ENCODE peak calls at places on chromosomes 11 and 22, in five cellular contexts. S, W, I, V and T are unnamed samples.

GRCh38 chr11:62443390-62444201 is 24.8 kb downstream of the SCGB1A1 start:
- DNase-seq in V (no peak), S (no peak), W (no peak), I (no peak), T (no peak)

GRCh38 chr11:78292109-78292803 is 103.5 kb downstream of the USP35 start:
- DNase-seq in I (no peak), W (no peak), S (no peak), V (peak), T (no peak)

GRCh38 chr11:122004446-122004845 is 111.6 kb downstream of the BLID start:
- DNase-seq in I (no peak), S (no peak), W (no peak), V (no peak), T (no peak)

GRCh38 chr11:96464695-96465307 is 75.0 kb downstream of the JRKL start:
- DNase-seq in W (no peak), V (peak), S (peak), I (no peak), T (peak)

GRCh38 chr22:19734837-19735382 is 11.6 kb downstream of the GP1BB start:
- DNase-seq in S (no peak), W (no peak), I (no peak), V (no peak), T (no peak)

GRCh38 chr11:78177216-78177615 is 11.2 kb downstream of the KCTD21 start:
- DNase-seq in W (no peak), V (no peak), I (no peak), S (no peak), T (no peak)

GRCh38 chr22:20508815-20509271 is 1.4 kb downstream of the MED15 start:
- DNase-seq in W (no peak), S (no peak), I (no peak), V (no peak), T (no peak)

GRCh38 chr22:22348127-22348814 is 103.7 kb downstream of the VPREB1 start:
- DNase-seq in V (no peak), W (no peak), S (no peak), I (no peak), T (no peak)

GRCh38 chr22:24191381-24191841 is 10.1 kb downstream of the SUSD2 start:
- DNase-seq in V (no peak), I (no peak), S (no peak), W (peak), T (no peak)

GRCh38 chr11:27227744-27228143 is 135.3 kb downstream of the CCDC34 start:
- DNase-seq in S (no peak), W (no peak), V (no peak), I (no peak), T (no peak)

GRCh38 chr11:31820438-31820818 is 9.3 kb upstream of the PAX6 start:
- DNase-seq in I (no peak), W (no peak), S (no peak), V (no peak), T (no peak)

GRCh38 chr11:85133636-85134035 is 493.5 kb downstream of the DLG2 start:
- DNase-seq in S (no peak), I (no peak), W (no peak), V (no peak), T (no peak)

GRCh38 chr11:31870609-31871309 is 59.6 kb upstream of the PAX6 start:
- DNase-seq in W (no peak), V (peak), S (peak), I (peak), T (no peak)

GRCh38 chr11:96154802-96155520 is 188.0 kb downstream of the MAML2 start:
- DNase-seq in I (no peak), S (no peak), W (no peak), V (no peak), T (no peak)

GRCh38 chr22:32407936-32408335 is 4.1 kb downstream of the RTCB start:
- DNase-seq in W (no peak), S (no peak), V (no peak), I (no peak), T (no peak)

GRCh38 chr11:36372101-36372767 is 76.1 kb downstream of the PRR5L start:
- DNase-seq in V (no peak), S (no peak), W (no peak), I (no peak), T (no peak)

GRCh38 chr11:64268687-64269379 is 15.6 kb downstream of the BAD start:
- DNase-seq in I (peak), V (peak), S (no peak), W (peak), T (no peak)

GRCh38 chr11:46180741-46181140 is 59.5 kb upstream of the PHF21A start:
- DNase-seq in V (no peak), I (no peak), S (no peak), W (no peak), T (no peak)

GRCh38 chr11:134069426-134069921 is 602 bp downstream of the JAM3 start:
- DNase-seq in W (no peak), I (no peak), V (no peak), S (no peak), T (no peak)

GRCh38 chr11:8336356-8337114 is 72.9 kb upstream of the LMO1 start:
- DNase-seq in I (no peak), W (no peak), V (no peak), S (no peak), T (no peak)

GRCh38 chr11:9639985-9640384 is 23.9 kb upstream of the SWAP70 start:
- DNase-seq in I (no peak), S (no peak), V (peak), W (no peak), T (no peak)

GRCh38 chr11:14327105-14327504 is 31.9 kb downstream of the RRAS2 start:
- DNase-seq in I (no peak), W (no peak), V (no peak), S (no peak), T (no peak)

GRCh38 chr11:67731583-67731982 is 57.2 kb upstream of the ALDH3B2 start:
- DNase-seq in W (no peak), I (no peak), S (no peak), V (no peak), T (no peak)

GRCh38 chr11:58330861-58331260 is 28.0 kb downstream of the OR5B17 start:
- DNase-seq in I (no peak), V (no peak), S (no peak), W (no peak), T (no peak)

GRCh38 chr11:19978668-19979518 is 181.4 kb downstream of the DBX1 start:
- DNase-seq in V (no peak), I (no peak), S (peak), W (peak), T (peak)

GRCh38 chr11:8794126-8794525 is 111.5 kb downstream of the RPL27A start:
- DNase-seq in W (no peak), I (no peak), S (no peak), V (no peak), T (no peak)

GRCh38 chr22:42353883-42354727 is 78.1 kb downstream of the NFAM1 start:
- DNase-seq in S (no peak), I (no peak), V (no peak), W (no peak), T (no peak)

GRCh38 chr22:19876941-19877625 is 22.4 kb upstream of the GNB1L start:
- DNase-seq in S (no peak), I (no peak), V (no peak), W (peak), T (no peak)

GRCh38 chr11:76769645-76770586 is 13.2 kb upstream of the TSKU start:
- DNase-seq in V (no peak), I (peak), S (no peak), W (peak), T (no peak)

GRCh38 chr11:11025087-11025486 is 167.2 kb upstream of the ZBED5 start:
- DNase-seq in W (no peak), S (no peak), I (no peak), V (no peak), T (no peak)

GRCh38 chr11:18010977-18011586 is 1.8 kb downstream of the SERGEF start:
- DNase-seq in W (no peak), S (no peak), V (no peak), I (no peak), T (no peak)

GRCh38 chr11:98153752-98154151 is 867.0 kb upstream of the CNTN5 start:
- DNase-seq in V (no peak), I (no peak), W (no peak), S (no peak), T (no peak)

GRCh38 chr11:60971520-60971919 is at the start of gene CD6:
- DNase-seq in I (no peak), W (no peak), S (no peak), V (no peak), T (no peak)

GRCh38 chr11:2582958-2583604 is 116.7 kb downstream of the KCNQ1OT1 start:
- DNase-seq in W (peak), S (no peak), I (no peak), V (no peak), T (no peak)

GRCh38 chr11:71363721-71364120 is 84.5 kb downstream of the DHCR7 start:
- DNase-seq in W (no peak), V (no peak), S (no peak), I (no peak), T (no peak)

GRCh38 chr11:119734788-119735187 is 5.8 kb upstream of the NECTIN1 start:
- DNase-seq in V (no peak), S (no peak), W (no peak), I (no peak), T (no peak)

GRCh38 chr11:38460901-38461300 is 1862.9 kb upstream of the RAG2 start:
- DNase-seq in S (no peak), V (no peak), W (peak), I (peak), T (no peak)

GRCh38 chr22:38737302-38738060 is 18.3 kb downstream of the SUN2 start:
- DNase-seq in V (no peak), I (no peak), W (no peak), S (no peak), T (no peak)

GRCh38 chr11:74683279-74683871 is 47.9 kb downstream of the CHRDL2 start:
- DNase-seq in S (no peak), I (no peak), V (no peak), W (peak), T (no peak)

DNA sequence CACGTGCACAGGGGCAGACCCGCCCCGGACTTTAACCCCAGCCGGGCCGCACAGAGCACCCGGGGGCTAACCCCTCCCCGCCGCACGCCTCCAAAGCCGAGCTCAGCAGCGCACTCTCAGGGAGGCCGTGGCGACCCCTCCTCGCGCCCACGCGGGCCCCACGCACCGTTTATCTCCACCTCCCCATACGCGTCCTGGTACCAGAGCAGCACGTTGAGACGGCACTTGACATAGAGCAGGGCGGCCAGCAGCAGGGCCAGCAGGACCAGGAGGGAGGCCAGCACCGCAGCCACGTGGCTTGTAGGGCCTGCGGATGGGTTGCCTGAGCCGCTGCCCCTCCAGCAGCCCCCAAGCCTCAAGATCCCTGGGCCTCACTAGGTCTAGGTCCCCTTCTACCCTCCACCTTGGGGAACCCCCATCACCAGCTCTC is 7.1 kb downstream of the SIGIRR start:
- DNase-seq in S (no peak), W (no peak), I (no peak), V (no peak), T (no peak)
- H3K4me3 ChIP-seq in S (no peak), W (no peak), I (no peak), V (peak), T (no peak)

GRCh38 chr22:37480387-37481346 is 5.5 kb downstream of the MFNG start:
- DNase-seq in I (no peak), V (no peak), S (no peak), W (no peak), T (no peak)

GRCh38 chr22:37483050-37483449 is 3.1 kb downstream of the MFNG start:
- DNase-seq in S (no peak), W (no peak), I (no peak), V (no peak), T (no peak)

GRCh38 chr22:37482244-37482643 is 3.9 kb downstream of the MFNG start:
- DNase-seq in W (no peak), I (no peak), V (no peak), S (no peak), T (no peak)

GRCh38 chr22:37483594-37484114 is 2.5 kb downstream of the MFNG start:
- DNase-seq in W (no peak), I (no peak), S (no peak), V (no peak), T (no peak)

DNA sequence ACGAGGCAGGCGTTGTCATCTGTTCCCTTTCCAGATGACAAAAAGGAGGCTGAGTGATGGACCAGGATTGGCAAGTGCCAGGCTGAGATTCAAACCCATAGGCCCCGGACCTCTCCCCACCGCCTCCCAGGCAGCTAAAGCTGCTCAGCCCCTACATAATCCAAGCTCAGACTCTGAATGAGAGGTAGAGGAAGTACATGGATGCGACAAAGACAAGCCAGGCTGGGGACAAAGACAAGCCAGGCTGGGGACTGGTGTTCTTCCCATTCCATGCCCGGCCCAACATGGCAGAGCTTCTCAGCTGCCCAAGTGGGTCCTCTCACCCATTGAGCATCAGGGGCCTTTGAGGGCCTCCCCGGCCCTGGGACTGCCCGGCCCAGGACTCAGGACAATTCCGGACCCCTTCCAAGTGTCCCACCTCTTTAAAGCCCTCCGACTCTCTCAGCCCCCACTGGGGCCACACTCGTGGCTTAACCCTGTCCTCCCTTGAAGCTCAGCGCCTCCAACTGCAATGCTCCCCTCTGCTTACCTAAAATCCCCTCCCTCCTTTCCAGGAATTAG is 4.8 kb downstream of the MFNG start:
- DNase-seq in V (no peak), W (no peak), I (no peak), S (no peak), T (no peak)
- H3K4me3 ChIP-seq in V (no peak), W (no peak), I (no peak), S (no peak), T (no peak)

DNA sequence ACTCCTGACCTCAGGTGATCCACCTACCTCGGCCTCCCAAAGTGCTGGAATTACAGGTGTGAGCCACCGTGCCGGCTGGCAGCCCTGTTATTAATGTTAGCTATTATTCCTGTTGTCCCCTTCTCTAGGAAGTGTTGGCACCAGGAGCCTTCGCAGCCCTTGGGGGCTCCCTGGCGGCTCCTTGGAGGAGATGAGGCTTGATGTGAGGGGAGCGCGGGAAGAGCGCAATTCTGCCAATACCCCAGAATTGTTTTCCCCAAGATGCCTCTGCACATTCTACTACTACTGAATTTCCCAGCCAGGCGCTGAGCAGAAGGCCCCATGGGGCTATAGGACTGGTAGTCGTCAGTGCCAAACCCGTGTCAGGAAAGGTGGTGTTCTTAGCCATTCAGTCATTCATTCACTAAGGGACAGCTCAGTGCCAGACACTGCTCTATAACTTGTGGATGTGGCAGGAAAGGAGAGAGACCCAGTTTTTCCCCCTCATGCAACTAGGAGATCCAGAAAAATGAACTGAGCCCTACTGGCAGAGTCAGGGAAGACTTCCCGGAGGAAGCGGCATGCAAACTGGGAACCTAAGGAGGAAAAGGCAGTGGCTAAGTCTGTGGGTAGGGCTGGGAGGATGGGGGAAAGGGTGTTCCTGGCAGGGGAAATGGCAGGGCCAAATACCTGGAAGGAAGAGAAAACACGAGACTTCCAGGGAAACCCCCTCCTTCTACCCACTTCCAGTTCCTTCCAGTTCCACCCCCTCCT is 3.5 kb downstream of the FBLN1 start:
- DNase-seq in I (no peak), V (no peak), S (no peak), W (no peak), T (no peak)
- H3K4me3 ChIP-seq in I (no peak), V (no peak), S (no peak), W (peak), T (no peak)

GRCh38 chr11:45102361-45102809 is 44.1 kb upstream of the PRDM11 start:
- DNase-seq in S (no peak), V (peak), W (no peak), I (no peak), T (no peak)

GRCh38 chr11:45104006-45104789 is 42.2 kb upstream of the PRDM11 start:
- DNase-seq in W (no peak), I (no peak), S (no peak), V (no peak), T (no peak)

GRCh38 chr11:45104790-45105084 is 41.7 kb upstream of the PRDM11 start:
- DNase-seq in W (no peak), S (no peak), V (no peak), I (no peak), T (no peak)

GRCh38 chr11:45105233-45105992 is 41.0 kb upstream of the PRDM11 start:
- DNase-seq in V (peak), W (peak), I (peak), S (no peak), T (peak)

GRCh38 chr11:45102810-45103621 is 43.4 kb upstream of the PRDM11 start:
- DNase-seq in W (no peak), V (peak), S (peak), I (peak), T (peak)
- H3K4me3 ChIP-seq in W (no peak), V (no peak), S (peak), I (no peak), T (no peak)

GRCh38 chr22:40634119-40634903 is 2.2 kb downstream of the MRTFA start:
- DNase-seq in W (no peak), S (no peak), I (no peak), V (no peak), T (no peak)
- H3K4me3 ChIP-seq in W (peak), S (no peak), I (no peak), V (no peak), T (no peak)